ENCODE peak calls at places on chromosomes 3 and 15, in five cellular contexts. C is dorsolateral prefrontal cortex; F is tibial artery; Y is GM20000; M is CD8-positive, alpha-beta T cell. N is an unnamed sample.

GRCh38 chr3:169686874-169687273 is 23.4 kb upstream of the MECOM start:
- DNase-seq in C (no peak), F (no peak), Y (no peak), M (no peak), N (no peak)

GRCh38 chr3:71710906-71711494 is 14.2 kb downstream of the EIF4E3 start:
- DNase-seq in C (no peak), F (no peak), Y (peak; percentile 68), M (no peak), N (no peak)

GRCh38 chr15:29596266-29596665 is 226.0 kb downstream of the TJP1 start:
- DNase-seq in C (no peak), F (no peak), Y (no peak), M (no peak), N (no peak)

GRCh38 chr15:73078722-73079121 is 26.5 kb downstream of the NEO1 start:
- DNase-seq in C (no peak), F (no peak), Y (no peak), M (no peak), N (no peak)

GRCh38 chr3:45110185-45110833 is 35.9 kb downstream of the CDCP1 start:
- DNase-seq in C (no peak), F (no peak), Y (peak; percentile 20), M (peak; percentile 33), N (peak; percentile 81)

GRCh38 chr15:81209635-81210034 is 13.0 kb downstream of the IL16 start:
- DNase-seq in C (no peak), F (no peak), Y (no peak), M (no peak), N (no peak)

GRCh38 chr3:23916152-23916885 is 471 bp downstream of the NKIRAS1 start:
- DNase-seq in C (peak; percentile 65), F (no peak), Y (no peak), M (no peak), N (no peak)

GRCh38 chr3:69166446-69166845 is 44.1 kb upstream of the LMOD3 start:
- DNase-seq in C (no peak), F (no peak), Y (no peak), M (no peak), N (no peak)

GRCh38 chr3:183491923-183492848 is 63.3 kb downstream of the KLHL6 start:
- DNase-seq in C (no peak), F (no peak), Y (no peak), M (no peak), N (no peak)

GRCh38 chr15:52093539-52094502 is 18.8 kb downstream of the BCL2L10 start:
- DNase-seq in C (no peak), F (peak; percentile 80), Y (no peak), M (no peak), N (no peak)

GRCh38 chr3:15795563-15796308 is 2.0 kb downstream of the ANKRD28 start:
- DNase-seq in C (no peak), F (no peak), Y (no peak), M (no peak), N (no peak)

GRCh38 chr3:143585720-143586456 is 262.4 kb downstream of the SLC9A9 start:
- DNase-seq in C (no peak), F (no peak), Y (peak; percentile 22), M (no peak), N (peak; percentile 55)

GRCh38 chr15:68821898-68822380 is 1.2 kb upstream of the ANP32A start:
- DNase-seq in C (no peak), F (no peak), Y (no peak), M (no peak), N (no peak)

GRCh38 chr3:135637033-135637432 is 328.5 kb upstream of the PPP2R3A start:
- DNase-seq in C (no peak), F (no peak), Y (no peak), M (no peak), N (no peak)

GRCh38 chr3:41580274-41580959 is 381.1 kb downstream of the CTNNB1 start:
- DNase-seq in C (no peak), F (no peak), Y (peak; percentile 17), M (no peak), N (no peak)

GRCh38 chr15:80957976-80958375 is 31.6 kb downstream of the MESD start:
- DNase-seq in C (no peak), F (no peak), Y (no peak), M (no peak), N (no peak)

GRCh38 chr3:121730940-121731687 is 18.4 kb downstream of the GOLGB1 start:
- DNase-seq in C (no peak), F (no peak), Y (no peak), M (no peak), N (no peak)

GRCh38 chr3:148464246-148464645 is 233.5 kb upstream of the AGTR1 start:
- DNase-seq in C (no peak), F (no peak), Y (no peak), M (no peak), N (no peak)

GRCh38 chr3:112561085-112561692 is 573 bp downstream of the ATG3 start:
- DNase-seq in C (peak; percentile 66), F (peak; percentile 82), Y (peak; percentile 77), M (peak; percentile 77), N (peak; percentile 75)

GRCh38 chr15:37893309-37893708 is 41.1 kb upstream of the TMCO5A start:
- DNase-seq in C (no peak), F (no peak), Y (no peak), M (no peak), N (no peak)

GRCh38 chr3:132256984-132257383 is 60.2 kb upstream of the ACP3 start:
- DNase-seq in C (no peak), F (no peak), Y (no peak), M (no peak), N (peak; percentile 5)

GRCh38 chr3:20458994-20459736 is 273.2 kb upstream of the SGO1 start:
- DNase-seq in C (no peak), F (no peak), Y (no peak), M (no peak), N (no peak)

GRCh38 chr15:56533741-56534416 is 68.9 kb upstream of the MNS1 start:
- DNase-seq in C (no peak), F (no peak), Y (no peak), M (no peak), N (peak; percentile 16)

GRCh38 chr3:52291508-52292181 is 4.0 kb downstream of the GLYCTK start:
- DNase-seq in C (peak; percentile 42), F (no peak), Y (peak; percentile 71), M (peak; percentile 60), N (peak; percentile 55)

GRCh38 chr3:46988616-46989015 is 9.2 kb downstream of the NBEAL2 start:
- DNase-seq in C (no peak), F (no peak), Y (no peak), M (no peak), N (no peak)

GRCh38 chr3:120203016-120203415 is 82.0 kb downstream of the GPR156 start:
- DNase-seq in C (no peak), F (no peak), Y (no peak), M (no peak), N (no peak)

GRCh38 chr15:85583404-85584390 is 203.3 kb downstream of the AKAP13 start:
- DNase-seq in C (no peak), F (no peak), Y (peak; percentile 47), M (peak; percentile 42), N (no peak)

GRCh38 chr15:49110158-49110944 is 45.0 kb downstream of the COPS2 start:
- DNase-seq in C (no peak), F (no peak), Y (no peak), M (no peak), N (no peak)

GRCh38 chr3:107913671-107914070 is 177.2 kb downstream of the CD47 start:
- DNase-seq in C (no peak), F (no peak), Y (no peak), M (no peak), N (no peak)

GRCh38 chr15:57376695-57377477 is 581 bp downstream of the CGNL1 start:
- DNase-seq in C (no peak), F (peak; percentile 69), Y (peak; percentile 40), M (no peak), N (no peak)

GRCh38 chr15:61530769-61531168 is 301.7 kb upstream of the RORA start:
- DNase-seq in C (no peak), F (no peak), Y (no peak), M (no peak), N (no peak)

GRCh38 chr3:47444103-47444502 is 31.6 kb downstream of the SCAP start:
- DNase-seq in C (no peak), F (no peak), Y (no peak), M (no peak), N (no peak)

GRCh38 chr15:72737723-72738122 is 45.8 kb downstream of the ADPGK start:
- DNase-seq in C (no peak), F (no peak), Y (no peak), M (no peak), N (no peak)

GRCh38 chr3:24829632-24830229 is 335.1 kb upstream of the THRB start:
- DNase-seq in C (peak; percentile 41), F (no peak), Y (no peak), M (no peak), N (no peak)

GRCh38 chr3:57227204-57227929 is at the start of gene APPL1:
- DNase-seq in C (peak; percentile 96), F (peak; percentile 96), Y (peak; percentile 99), M (peak; percentile 87), N (peak; percentile 92)

GRCh38 chr3:57226156-57226555 is 1.4 kb upstream of the APPL1 start:
- DNase-seq in C (no peak), F (no peak), Y (no peak), M (no peak), N (no peak)

GRCh38 chr3:57224856-57225255 is 2.7 kb upstream of the APPL1 start:
- DNase-seq in C (no peak), F (no peak), Y (no peak), M (no peak), N (no peak)

GRCh38 chr3:57221883-57222282 is 5.6 kb upstream of the APPL1 start:
- DNase-seq in C (no peak), F (no peak), Y (no peak), M (no peak), N (no peak)
- TF ChIP-seq CTCF in C (peak; percentile 33), F (no peak), Y (peak; percentile 7), M (no peak), N (peak; percentile 40)

GRCh38 chr3:10855871-10856662 is 40.0 kb downstream of the SLC6A11 start:
- DNase-seq in C (no peak), F (no peak), Y (no peak), M (no peak), N (no peak)
- TF ChIP-seq CTCF in C (no peak), F (no peak), Y (no peak), M (no peak), N (no peak)

DNA sequence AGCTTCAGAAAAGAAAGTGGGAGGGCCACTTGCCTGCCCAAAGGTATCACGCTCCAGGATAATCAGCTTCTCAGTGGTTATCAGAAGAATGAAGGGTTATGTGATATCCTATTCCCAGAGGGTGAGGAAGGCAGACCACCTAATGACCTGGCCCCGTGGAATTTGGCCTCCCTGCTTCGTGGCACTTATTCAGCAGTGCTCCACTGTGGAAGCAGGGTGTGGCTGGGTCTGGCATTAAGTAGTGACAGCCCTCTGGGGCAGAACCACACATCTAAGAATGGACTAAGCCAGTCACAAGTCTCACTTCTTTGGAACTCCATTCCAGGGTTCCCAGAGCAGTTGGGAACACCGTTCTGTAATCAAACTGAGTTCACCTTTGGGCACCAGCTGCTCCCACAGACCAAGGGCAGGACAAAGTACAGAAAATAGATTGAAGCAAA is 46.3 kb downstream of the ABHD5 start:
- DNase-seq in C (no peak), F (no peak), Y (no peak), M (no peak), N (no peak)
- TF ChIP-seq CTCF in C (no peak), F (no peak), Y (no peak), M (no peak), N (no peak)

DNA sequence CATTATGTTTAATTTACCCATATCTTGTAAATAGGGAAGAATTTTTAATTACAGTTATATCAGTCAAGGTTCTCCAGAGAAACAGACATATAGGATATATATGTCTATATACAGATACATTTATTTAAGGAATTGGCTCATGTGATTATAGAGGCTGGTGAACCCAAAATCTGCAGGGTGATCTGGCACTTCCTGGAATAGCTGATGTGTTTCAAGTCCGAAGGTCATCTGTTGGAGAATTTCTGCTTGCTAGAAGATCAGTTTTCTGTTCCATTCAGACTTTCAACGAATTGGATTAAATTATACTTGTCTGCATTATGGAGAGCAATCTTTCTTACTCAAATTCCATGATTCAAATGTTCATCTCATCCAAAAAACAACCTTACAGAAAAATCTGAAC is 694.6 kb upstream of the DPPA4 start:
- DNase-seq in C (no peak), F (no peak), Y (no peak), M (no peak), N (no peak)
- TF ChIP-seq CTCF in C (no peak), F (no peak), Y (no peak), M (no peak), N (no peak)